ENCODE peak calls at places on chromosome 22, in six cellular contexts. One of them, this sample, is unnamed. For H3K79me1, the result is how much of the 10 kb centered on the place peaks cover.

GRCh38 chr22:11253000-11253511 is 4274.9 kb upstream of the OR11H1 start:
- DNase-seq in IMR-90: no peak
- DNase-seq in H9: peak
- DNase-seq in trophoblast cell: peak
- DNase-seq in mesenchymal stem cell: no peak
- DNase-seq in H1: no peak
- DNase-seq in this sample: no peak

GRCh38 chr22:25564320-25564978 is at the start of gene GRK3:
- DNase-seq in IMR-90: peak
- DNase-seq in H9: peak
- DNase-seq in trophoblast cell: peak
- DNase-seq in mesenchymal stem cell: peak
- DNase-seq in H1: peak
- DNase-seq in this sample: peak

GRCh38 chr22:46806789-46807188 is 44.3 kb downstream of the TBC1D22A start:
- DNase-seq in IMR-90: no peak
- DNase-seq in H9: no peak
- DNase-seq in trophoblast cell: no peak
- DNase-seq in mesenchymal stem cell: no peak
- DNase-seq in H1: no peak
- DNase-seq in this sample: no peak

GRCh38 chr22:26139320-26139719 is 29.9 kb upstream of the SEZ6L start:
- DNase-seq in IMR-90: no peak
- DNase-seq in H9: no peak
- DNase-seq in trophoblast cell: no peak
- DNase-seq in mesenchymal stem cell: no peak
- DNase-seq in H1: no peak
- DNase-seq in this sample: no peak

GRCh38 chr22:49106136-49106930 is 721.3 kb downstream of the BRD1 start:
- DNase-seq in IMR-90: no peak
- DNase-seq in H9: no peak
- DNase-seq in trophoblast cell: no peak
- DNase-seq in mesenchymal stem cell: no peak
- DNase-seq in H1: no peak
- DNase-seq in this sample: no peak

GRCh38 chr22:43186272-43187170 is at the start of gene TTLL12:
- DNase-seq in IMR-90: peak
- DNase-seq in H9: peak
- DNase-seq in trophoblast cell: peak
- DNase-seq in mesenchymal stem cell: peak
- DNase-seq in H1: no peak
- DNase-seq in this sample: peak

GRCh38 chr22:19098157-19098556 is 24.1 kb downstream of the DGCR2 start:
- DNase-seq in IMR-90: peak
- DNase-seq in H9: no peak
- DNase-seq in trophoblast cell: no peak
- DNase-seq in mesenchymal stem cell: no peak
- DNase-seq in H1: no peak
- DNase-seq in this sample: no peak

GRCh38 chr22:43060213-43060612 is 29.0 kb downstream of the TTLL1 start:
- DNase-seq in IMR-90: no peak
- DNase-seq in H9: peak
- DNase-seq in trophoblast cell: peak
- DNase-seq in mesenchymal stem cell: peak
- DNase-seq in H1: peak
- DNase-seq in this sample: peak

GRCh38 chr22:42664976-42665831 is 16.0 kb upstream of the CYB5R3 start:
- DNase-seq in IMR-90: no peak
- DNase-seq in H9: no peak
- DNase-seq in trophoblast cell: no peak
- DNase-seq in mesenchymal stem cell: no peak
- DNase-seq in H1: no peak
- DNase-seq in this sample: no peak

GRCh38 chr22:17091851-17092250 is 7.1 kb downstream of the IL17RA start:
- DNase-seq in IMR-90: no peak
- DNase-seq in H9: no peak
- DNase-seq in trophoblast cell: no peak
- DNase-seq in mesenchymal stem cell: no peak
- DNase-seq in H1: no peak
- DNase-seq in this sample: no peak

GRCh38 chr22:17087176-17088131 is 2.7 kb downstream of the IL17RA start:
- DNase-seq in IMR-90: peak
- DNase-seq in H9: no peak
- DNase-seq in trophoblast cell: no peak
- DNase-seq in mesenchymal stem cell: peak
- DNase-seq in H1: no peak
- DNase-seq in this sample: no peak

GRCh38 chr22:17086750-17087149 is 1.9 kb downstream of the IL17RA start:
- DNase-seq in IMR-90: no peak
- DNase-seq in H9: no peak
- DNase-seq in trophoblast cell: no peak
- DNase-seq in mesenchymal stem cell: no peak
- DNase-seq in H1: no peak
- DNase-seq in this sample: no peak

GRCh38 chr22:17093081-17093480 is 8.3 kb downstream of the IL17RA start:
- DNase-seq in IMR-90: no peak
- DNase-seq in H9: no peak
- DNase-seq in trophoblast cell: no peak
- DNase-seq in mesenchymal stem cell: no peak
- DNase-seq in H1: no peak
- DNase-seq in this sample: no peak

DNA sequence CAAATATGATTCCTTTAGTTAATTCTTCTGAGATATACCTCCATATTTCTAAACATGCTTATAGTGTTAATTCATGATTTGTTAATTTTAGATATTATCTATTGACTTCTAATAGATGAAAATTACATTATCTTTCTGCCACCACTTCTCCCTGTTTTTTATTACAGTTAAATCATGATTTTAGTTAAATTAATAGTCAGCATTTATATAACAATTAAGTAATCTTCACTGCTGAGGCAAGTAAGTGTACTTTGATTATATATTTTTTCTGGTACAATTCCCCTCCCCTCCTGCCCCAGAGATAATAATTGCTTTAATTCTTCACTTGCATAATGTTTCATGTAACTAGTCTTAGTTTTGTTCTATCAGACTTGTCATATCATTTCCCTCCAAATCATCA is 5.8 kb downstream of the IL17RA start:
- DNase-seq in IMR-90: no peak
- DNase-seq in H9: no peak
- DNase-seq in trophoblast cell: no peak
- DNase-seq in mesenchymal stem cell: no peak
- DNase-seq in H1: no peak
- DNase-seq in this sample: no peak
- H4K91ac ChIP-seq in IMR-90: no peak
- H4K91ac ChIP-seq in H9: no peak
- H4K91ac ChIP-seq in trophoblast cell: no peak
- H4K91ac ChIP-seq in mesenchymal stem cell: no peak
- H4K91ac ChIP-seq in H1: no peak
- H4K91ac ChIP-seq in this sample: no peak

GRCh38 chr22:38872831-38873248 is 824 bp upstream of the CBX6 start:
- DNase-seq in IMR-90: peak
- DNase-seq in H9: peak
- DNase-seq in trophoblast cell: no peak
- DNase-seq in mesenchymal stem cell: peak
- DNase-seq in H1: no peak
- DNase-seq in this sample: no peak

GRCh38 chr22:38873469-38874411 is 1.7 kb upstream of the CBX6 start:
- DNase-seq in IMR-90: no peak
- DNase-seq in H9: no peak
- DNase-seq in trophoblast cell: peak
- DNase-seq in mesenchymal stem cell: no peak
- DNase-seq in H1: no peak
- DNase-seq in this sample: no peak

GRCh38 chr22:38870791-38871359 is 1.1 kb downstream of the CBX6 start:
- DNase-seq in IMR-90: no peak
- DNase-seq in H9: no peak
- DNase-seq in trophoblast cell: no peak
- DNase-seq in mesenchymal stem cell: no peak
- DNase-seq in H1: no peak
- DNase-seq in this sample: no peak

GRCh38 chr22:38871360-38872171 is 450 bp downstream of the CBX6 start:
- DNase-seq in IMR-90: no peak
- DNase-seq in H9: no peak
- DNase-seq in trophoblast cell: no peak
- DNase-seq in mesenchymal stem cell: peak
- DNase-seq in H1: no peak
- DNase-seq in this sample: no peak

DNA sequence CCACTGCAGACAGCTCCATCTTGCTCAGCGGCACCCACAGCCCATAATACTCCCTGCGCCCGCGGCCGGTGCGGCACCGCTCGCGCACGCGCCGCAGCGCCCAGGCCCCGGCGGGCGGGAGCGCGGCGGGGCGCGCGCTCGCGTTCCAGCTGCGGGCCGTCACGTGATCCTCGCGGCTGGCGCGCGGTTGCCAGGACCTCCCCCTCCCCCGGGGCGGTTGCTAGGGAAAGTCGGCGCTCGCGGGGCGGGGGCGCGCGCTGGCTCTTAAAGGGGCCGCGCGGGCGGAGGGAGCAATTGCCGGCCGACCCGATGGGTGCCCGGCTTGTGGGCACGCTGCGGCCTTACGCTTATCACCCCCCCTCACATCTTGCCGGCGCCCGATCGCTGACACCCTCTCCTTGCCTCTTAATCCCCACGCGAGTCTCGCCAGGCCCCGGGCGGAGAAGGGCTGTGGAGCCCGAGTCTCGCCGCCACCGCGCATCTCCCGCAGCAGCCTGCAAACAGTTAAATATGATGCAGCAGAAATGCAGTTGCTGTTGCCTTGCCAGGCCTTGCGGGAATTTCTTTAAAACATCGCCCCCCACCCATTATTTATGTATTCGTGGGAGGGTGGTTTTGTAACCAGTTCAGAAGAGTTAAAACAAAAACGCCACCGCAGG is at the start of gene CBX6:
- DNase-seq in IMR-90: peak
- DNase-seq in H9: peak
- DNase-seq in trophoblast cell: peak
- DNase-seq in mesenchymal stem cell: peak
- DNase-seq in H1: peak
- DNase-seq in this sample: peak
- H4K8ac ChIP-seq in IMR-90: peak
- H4K8ac ChIP-seq in H9: no peak
- H4K8ac ChIP-seq in trophoblast cell: peak
- H4K8ac ChIP-seq in mesenchymal stem cell: peak
- H4K8ac ChIP-seq in H1: peak
- H4K8ac ChIP-seq in this sample: peak

GRCh38 chr22:37358386-37358785 is 68.9 kb downstream of the ELFN2 start:
- DNase-seq in IMR-90: no peak
- DNase-seq in H9: no peak
- DNase-seq in trophoblast cell: no peak
- DNase-seq in mesenchymal stem cell: no peak
- DNase-seq in H1: no peak
- DNase-seq in this sample: no peak

GRCh38 chr22:37357471-37357870 is 69.8 kb downstream of the ELFN2 start:
- DNase-seq in IMR-90: no peak
- DNase-seq in H9: no peak
- DNase-seq in trophoblast cell: no peak
- DNase-seq in mesenchymal stem cell: no peak
- DNase-seq in H1: no peak
- DNase-seq in this sample: no peak

GRCh38 chr22:37355174-37355573 is 72.1 kb downstream of the ELFN2 start:
- DNase-seq in IMR-90: no peak
- DNase-seq in H9: no peak
- DNase-seq in trophoblast cell: no peak
- DNase-seq in mesenchymal stem cell: no peak
- DNase-seq in H1: no peak
- DNase-seq in this sample: no peak

GRCh38 chr22:37358917-37359316 is 68.4 kb downstream of the ELFN2 start:
- DNase-seq in IMR-90: peak
- DNase-seq in H9: no peak
- DNase-seq in trophoblast cell: no peak
- DNase-seq in mesenchymal stem cell: no peak
- DNase-seq in H1: no peak
- DNase-seq in this sample: no peak

DNA sequence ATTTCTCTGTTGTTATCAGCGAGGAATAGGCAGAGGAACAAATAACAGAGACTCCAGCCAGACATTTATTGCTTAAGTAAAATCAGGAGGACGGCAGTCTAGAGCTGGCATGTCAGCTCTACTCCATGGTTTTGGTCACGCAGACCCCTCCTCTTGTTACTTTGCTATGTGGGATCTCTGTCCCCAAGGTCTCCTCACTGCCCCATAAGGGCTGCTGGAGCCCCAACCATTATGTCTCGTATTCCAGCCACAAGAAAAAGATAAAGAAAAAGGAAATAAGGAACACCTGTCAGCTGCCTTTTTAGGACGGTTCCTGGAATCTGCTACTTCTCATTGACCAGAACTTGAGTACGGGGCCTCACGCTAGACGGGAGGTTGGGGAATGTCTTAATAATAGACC is 70.4 kb downstream of the ELFN2 start:
- DNase-seq in IMR-90: no peak
- DNase-seq in H9: no peak
- DNase-seq in trophoblast cell: no peak
- DNase-seq in mesenchymal stem cell: no peak
- DNase-seq in H1: no peak
- DNase-seq in this sample: no peak
- H3K79me1 ChIP-seq in IMR-90: under half
- H3K79me1 ChIP-seq in H9: under half
- H3K79me1 ChIP-seq in trophoblast cell: under half
- H3K79me1 ChIP-seq in mesenchymal stem cell: under half
- H3K79me1 ChIP-seq in H1: under half
- H3K79me1 ChIP-seq in this sample: under half

DNA sequence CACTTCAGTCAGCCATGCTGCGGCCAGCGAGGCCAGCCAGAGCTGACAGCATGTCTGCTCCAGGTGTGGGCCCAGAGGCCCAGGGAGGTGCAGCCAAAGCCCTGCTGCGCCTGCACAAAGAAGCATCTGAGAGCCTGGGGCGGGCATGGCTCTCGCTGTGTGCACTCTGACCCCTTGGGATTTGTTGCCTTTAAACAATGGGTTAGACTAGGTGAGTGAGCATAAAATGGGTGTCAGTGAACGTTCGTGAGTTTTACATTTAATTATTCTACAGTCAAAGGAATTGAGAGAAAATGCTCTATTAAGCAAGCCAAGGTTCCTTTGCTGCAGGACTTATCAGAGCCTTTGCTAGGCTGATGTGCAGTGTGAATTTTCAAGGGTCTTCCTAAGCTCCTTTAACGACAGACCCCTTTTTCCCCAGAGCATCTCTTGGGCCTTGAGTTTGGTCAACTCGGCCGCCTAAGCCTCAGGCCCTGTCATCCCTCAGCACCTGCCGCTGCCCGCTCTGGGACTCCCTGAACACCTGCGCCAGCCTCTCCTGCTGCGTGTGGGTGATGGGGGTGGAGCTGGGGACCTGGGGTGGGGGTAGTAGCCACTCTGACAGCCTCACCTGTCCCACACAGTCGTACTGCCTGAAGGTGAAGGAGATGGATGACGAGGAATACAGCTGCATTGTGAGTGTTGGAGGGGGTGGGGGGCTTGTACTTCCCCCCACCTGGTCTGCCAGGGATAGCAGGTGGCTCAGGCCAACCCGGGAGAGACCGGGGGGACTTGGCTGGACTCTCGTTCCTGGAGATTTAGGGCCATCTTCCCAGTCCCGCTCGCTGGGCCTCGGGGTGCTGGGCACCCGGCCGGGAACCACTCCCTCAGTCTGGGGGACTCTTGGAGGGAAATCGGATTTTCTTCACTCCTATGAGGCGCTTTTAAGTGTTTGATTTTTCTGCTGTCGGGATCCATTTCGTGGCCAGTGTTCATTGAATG is 10.5 kb downstream of the SLC16A8 start:
- DNase-seq in IMR-90: no peak
- DNase-seq in H9: no peak
- DNase-seq in trophoblast cell: no peak
- DNase-seq in mesenchymal stem cell: no peak
- DNase-seq in H1: no peak
- DNase-seq in this sample: no peak
- H4K91ac ChIP-seq in IMR-90: no peak
- H4K91ac ChIP-seq in H9: no peak
- H4K91ac ChIP-seq in trophoblast cell: no peak
- H4K91ac ChIP-seq in mesenchymal stem cell: no peak
- H4K91ac ChIP-seq in H1: no peak
- H4K91ac ChIP-seq in this sample: no peak